ENCODE peak calls at places on chromosome 20, in eight cellular contexts. W, F, H, I, R, N, O and T are unnamed samples.

GRCh38 chr20:52219441-52219840 is 27.9 kb upstream of the ZFP64 start:
- DNase-seq in F (no peak), I (peak; percentile 31), H (no peak), O (no peak), N (no peak), W (no peak), R (no peak), T (no peak)

GRCh38 chr20:54468082-54468481 is 7.3 kb upstream of the DOK5 start:
- DNase-seq in H (no peak), R (no peak), F (no peak), O (no peak), W (no peak), I (no peak), N (no peak), T (no peak)

GRCh38 chr20:38321959-38322598 is 18.1 kb downstream of the BPI start:
- DNase-seq in O (no peak), I (no peak), N (peak; percentile 42), H (no peak), R (no peak), W (no peak), F (peak; percentile 58), T (peak; percentile 56)

GRCh38 chr20:38434310-38434741 is 802 bp downstream of the SNHG17 start:
- DNase-seq in N (no peak), I (no peak), R (peak; percentile 74), W (peak; percentile 12), H (no peak), O (peak; percentile 64), F (no peak), T (peak; percentile 63)

GRCh38 chr20:34815636-34816035 is 9.8 kb downstream of the NCOA6 start:
- DNase-seq in R (no peak), W (no peak), H (no peak), F (no peak), N (no peak), I (no peak), O (no peak), T (no peak)

GRCh38 chr20:62577447-62577846 is 64.9 kb upstream of the SLCO4A1 start:
- DNase-seq in F (no peak), O (no peak), H (no peak), R (no peak), N (peak; percentile 86), W (no peak), I (peak; percentile 88), T (no peak)

GRCh38 chr20:47748851-47749250 is 36.4 kb downstream of the SULF2 start:
- DNase-seq in W (no peak), H (no peak), I (no peak), R (no peak), N (no peak), O (no peak), F (no peak), T (no peak)

GRCh38 chr20:46943861-46944591 is 49.4 kb downstream of the EYA2 start:
- DNase-seq in H (no peak), N (no peak), O (no peak), F (no peak), R (no peak), I (no peak), W (no peak), T (no peak)

GRCh38 chr20:51487525-51488279 is 54.8 kb downstream of the NFATC2 start:
- DNase-seq in O (no peak), I (no peak), R (peak; percentile 44), H (no peak), W (no peak), F (peak; percentile 55), N (no peak), T (peak; percentile 93)

GRCh38 chr20:33653900-33654596 is 8.1 kb upstream of the C20orf144 start:
- DNase-seq in R (no peak), O (no peak), W (no peak), F (no peak), N (peak; percentile 93), H (no peak), I (peak; percentile 94), T (no peak)

GRCh38 chr20:50913976-50914375 is 17.3 kb downstream of the ADNP start:
- DNase-seq in W (no peak), N (no peak), I (no peak), H (no peak), F (peak; percentile 70), R (no peak), O (no peak), T (peak; percentile 64)

GRCh38 chr20:53677447-53678314 is 84.0 kb upstream of the ZNF217 start:
- DNase-seq in F (no peak), H (no peak), O (no peak), W (no peak), N (peak; percentile 67), R (no peak), I (peak; percentile 47), T (no peak)

GRCh38 chr20:14178952-14179351 is 158.5 kb downstream of the FLRT3 start:
- DNase-seq in R (no peak), H (no peak), I (no peak), N (no peak), F (no peak), W (no peak), O (no peak), T (no peak)

GRCh38 chr20:61886721-61887658 is 178.7 kb downstream of the TAF4 start:
- DNase-seq in R (peak; percentile 69), O (peak; percentile 53), I (no peak), N (no peak), W (no peak), H (no peak), F (peak; percentile 13), T (peak; percentile 33)

GRCh38 chr20:50312682-50313187 is 122.1 kb downstream of the CEBPB start:
- DNase-seq in R (no peak), H (no peak), F (peak; percentile 56), O (no peak), N (peak; percentile 78), W (no peak), I (peak; percentile 86), T (no peak)